ENCODE peak calls at places on chromosomes 2 and 18, in ten cellular contexts. U is RPMI7951; F is activated CD4-positive, CD25-positive, alpha-beta regulatory T cell; B is lower lobe of right lung; H is HT-29; N is SK-N-SH; V is sciatic nerve; P is DMS153; L is anterior cingulate cortex; E is upper lobe of right lung. D is an unnamed sample.

GRCh38 chr2:160510617-160511016 is 17.0 kb upstream of the RBMS1 start:
- DNase-seq in U (no peak), L (no peak), B (no peak), F (no peak), E (no peak), H (no peak), V (no peak), P (no peak), N (peak; percentile 40), D (no peak)

GRCh38 chr18:58893388-58894099 is 28.9 kb downstream of the ZNF532 start:
- DNase-seq in P (no peak), B (no peak), F (no peak), E (no peak), V (no peak), L (no peak), H (no peak), N (no peak), U (peak; percentile 47), D (no peak)

GRCh38 chr2:1451451-1451850 is 38.2 kb downstream of the TPO start:
- DNase-seq in U (no peak), N (no peak), F (no peak), L (no peak), H (no peak), E (no peak), V (no peak), P (no peak), B (no peak), D (no peak)

GRCh38 chr2:169200756-169201155 is 131.4 kb downstream of the DHRS9 start:
- DNase-seq in B (no peak), F (no peak), N (no peak), E (no peak), U (no peak), P (no peak), V (no peak), H (no peak), L (no peak), D (no peak)

GRCh38 chr2:120109186-120110061 is 96.5 kb downstream of the EPB41L5 start:
- DNase-seq in H (peak; percentile 52), B (no peak), V (no peak), P (peak; percentile 51), F (no peak), E (no peak), U (peak; percentile 54), N (peak; percentile 41), L (no peak), D (no peak)

GRCh38 chr2:101967826-101968498 is 23.8 kb upstream of the IL1R2 start:
- DNase-seq in P (peak; percentile 69), N (no peak), B (no peak), L (peak; percentile 14), F (no peak), U (no peak), H (no peak), V (no peak), E (no peak), D (peak; percentile 38)

GRCh38 chr2:108182489-108182888 is 57.3 kb upstream of the SULT1C3 start:
- DNase-seq in F (no peak), U (peak; percentile 37), V (no peak), L (no peak), H (peak; percentile 46), E (no peak), B (no peak), P (no peak), N (no peak), D (no peak)

GRCh38 chr2:202101049-202101579 is 28.1 kb downstream of the KIAA2012 start:
- DNase-seq in L (no peak), P (no peak), V (no peak), H (no peak), B (no peak), F (no peak), E (no peak), U (no peak), N (no peak), D (no peak)

GRCh38 chr18:76806301-76806700 is 16.1 kb upstream of the ZNF236 start:
- DNase-seq in F (no peak), V (no peak), B (no peak), U (no peak), P (no peak), E (no peak), H (no peak), L (no peak), N (no peak), D (no peak)